ENCODE peak calls at places on chromosomes 7 and 10, in ten cellular contexts. L is NCI-H1694 treated with DMSO at 0.1 percent for 48 hours, D is mucosa of descending colon, E is Karpas-422, P is lower lobe of right lung, X is amniotic stem cell, C is Calu3, Z is upper lobe of right lung, B is tibial artery, O is body of pancreas. Q is an unnamed sample.

GRCh38 chr7:141763797-141764196 is at the start of gene TAS2R3:
- DNase-seq in L (no peak), D (no peak), E (no peak), P (no peak), X (no peak), C (no peak), Z (no peak), B (no peak), O (no peak), Q (no peak)

GRCh38 chr10:47021850-47022249 is 110.6 kb downstream of the PTPN20 start:
- DNase-seq in L (no peak), D (no peak), E (no peak), P (no peak), X (no peak), C (no peak), Z (no peak), B (no peak), O (no peak), Q (no peak)

GRCh38 chr10:77444041-77444440 is 193.6 kb downstream of the KCNMA1 start:
- DNase-seq in L (no peak), D (no peak), E (no peak), P (no peak), X (no peak), C (no peak), Z (no peak), B (no peak), O (no peak), Q (no peak)

GRCh38 chr10:124205432-124205831 is 112.0 kb upstream of the CHST15 start:
- DNase-seq in L (no peak), D (no peak), E (no peak), P (no peak), X (no peak), C (no peak), Z (no peak), B (no peak), O (no peak), Q (no peak)

GRCh38 chr10:58373446-58373834 is 11.8 kb upstream of the TFAM start:
- DNase-seq in L (no peak), D (no peak), E (no peak), P (no peak), X (no peak), C (peak), Z (no peak), B (no peak), O (no peak), Q (no peak)

GRCh38 chr10:77173615-77174461 is 463.8 kb downstream of the KCNMA1 start:
- DNase-seq in L (peak), D (no peak), E (peak), P (peak), X (peak), C (peak), Z (peak), B (peak), O (peak), Q (peak)

GRCh38 chr10:75038335-75038734 is 73.1 kb upstream of the SAMD8 start:
- DNase-seq in L (no peak), D (no peak), E (no peak), P (no peak), X (no peak), C (no peak), Z (no peak), B (no peak), O (peak), Q (no peak)

GRCh38 chr10:96906864-96907263 is 74.8 kb downstream of the LCOR start:
- DNase-seq in L (no peak), D (no peak), E (no peak), P (no peak), X (no peak), C (no peak), Z (no peak), B (no peak), O (no peak), Q (no peak)

GRCh38 chr7:491292-491957 is 28.2 kb downstream of the PDGFA start:
- DNase-seq in L (no peak), D (peak), E (no peak), P (peak), X (no peak), C (no peak), Z (peak), B (peak), O (no peak), Q (no peak)

GRCh38 chr7:66683770-66684123 is 55.1 kb downstream of the KCTD7 start:
- DNase-seq in L (no peak), D (no peak), E (no peak), P (no peak), X (no peak), C (no peak), Z (no peak), B (peak), O (no peak), Q (no peak)

GRCh38 chr7:6648066-6648814 is 11.1 kb downstream of the ZNF316 start:
- DNase-seq in L (no peak), D (peak), E (no peak), P (no peak), X (no peak), C (no peak), Z (no peak), B (no peak), O (no peak), Q (no peak)

GRCh38 chr7:90520484-90520883 is 51.0 kb downstream of the PTTG1IP2 start:
- DNase-seq in L (no peak), D (no peak), E (peak), P (no peak), X (no peak), C (no peak), Z (no peak), B (no peak), O (no peak), Q (no peak)

GRCh38 chr10:100825946-100826660 is 80.7 kb downstream of the PAX2 start:
- DNase-seq in L (peak), D (no peak), E (peak), P (peak), X (no peak), C (no peak), Z (no peak), B (no peak), O (no peak), Q (no peak)

GRCh38 chr7:6306471-6306870 is 34.0 kb upstream of the CYTH3 start:
- DNase-seq in L (no peak), D (no peak), E (no peak), P (no peak), X (no peak), C (peak), Z (no peak), B (no peak), O (no peak), Q (peak)

GRCh38 chr7:143924851-143925250 is 10.2 kb upstream of the OR2F2 start:
- DNase-seq in L (no peak), D (no peak), E (no peak), P (no peak), X (no peak), C (no peak), Z (no peak), B (no peak), O (no peak), Q (no peak)

GRCh38 chr10:37754538-37755323 is 102.7 kb downstream of the ZNF248 start:
- DNase-seq in L (no peak), D (no peak), E (peak), P (no peak), X (no peak), C (no peak), Z (no peak), B (no peak), O (peak), Q (no peak)

GRCh38 chr10:119769886-119770285 is 44.0 kb downstream of the INPP5F start:
- DNase-seq in L (no peak), D (no peak), E (no peak), P (no peak), X (no peak), C (no peak), Z (no peak), B (no peak), O (no peak), Q (peak)

GRCh38 chr10:3791974-3792633 is 7.1 kb upstream of the KLF6 start:
- DNase-seq in L (no peak), D (no peak), E (no peak), P (no peak), X (no peak), C (no peak), Z (no peak), B (no peak), O (no peak), Q (no peak)

GRCh38 chr7:158903897-158904541 is 47.7 kb downstream of the DYNC2I1 start:
- DNase-seq in L (no peak), D (no peak), E (no peak), P (no peak), X (no peak), C (no peak), Z (no peak), B (no peak), O (no peak), Q (no peak)

GRCh38 chr10:104331208-104331838 is 6.9 kb downstream of the ITPRIP start:
- DNase-seq in L (no peak), D (no peak), E (no peak), P (no peak), X (no peak), C (no peak), Z (no peak), B (peak), O (no peak), Q (no peak)

GRCh38 chr10:80471715-80472233 is 17.7 kb downstream of the TSPAN14 start:
- DNase-seq in L (no peak), D (no peak), E (no peak), P (no peak), X (no peak), C (peak), Z (no peak), B (peak), O (no peak), Q (no peak)

GRCh38 chr10:22607261-22607660 is 107.1 kb downstream of the PIP4K2A start:
- DNase-seq in L (no peak), D (no peak), E (no peak), P (no peak), X (no peak), C (no peak), Z (no peak), B (no peak), O (no peak), Q (no peak)

GRCh38 chr10:31098091-31098490 is 66.4 kb upstream of the ZNF438 start:
- DNase-seq in L (no peak), D (no peak), E (no peak), P (no peak), X (no peak), C (no peak), Z (no peak), B (no peak), O (no peak), Q (no peak)

GRCh38 chr10:129777687-129778086 is 186.4 kb downstream of the EBF3 start:
- DNase-seq in L (no peak), D (no peak), E (no peak), P (peak), X (no peak), C (no peak), Z (peak), B (peak), O (no peak), Q (no peak)

GRCh38 chr10:90218846-90219245 is 517.5 kb downstream of the KIF20B start:
- DNase-seq in L (no peak), D (no peak), E (no peak), P (no peak), X (no peak), C (no peak), Z (no peak), B (no peak), O (no peak), Q (no peak)

GRCh38 chr10:124323145-124323725 is 95.5 kb downstream of the OAT start:
- DNase-seq in L (no peak), D (no peak), E (no peak), P (no peak), X (no peak), C (no peak), Z (peak), B (peak), O (no peak), Q (no peak)

GRCh38 chr10:61903184-61903990 is 1.9 kb downstream of the ARID5B start:
- DNase-seq in L (peak), D (peak), E (peak), P (peak), X (no peak), C (peak), Z (peak), B (peak), O (peak), Q (no peak)

GRCh38 chr7:14071045-14071444 is 81.6 kb upstream of the ETV1 start:
- DNase-seq in L (no peak), D (no peak), E (no peak), P (no peak), X (no peak), C (no peak), Z (no peak), B (no peak), O (no peak), Q (no peak)

GRCh38 chr10:60444494-60445064 is 54.9 kb upstream of the ANK3 start:
- DNase-seq in L (peak), D (no peak), E (peak), P (no peak), X (no peak), C (no peak), Z (no peak), B (no peak), O (no peak), Q (peak)

GRCh38 chr7:127776776-127777390 is 124.9 kb downstream of the SND1 start:
- DNase-seq in L (no peak), D (no peak), E (no peak), P (no peak), X (no peak), C (no peak), Z (no peak), B (no peak), O (no peak), Q (peak)

GRCh38 chr10:116000151-116000550 is 272.9 kb downstream of the GFRA1 start:
- DNase-seq in L (no peak), D (no peak), E (no peak), P (no peak), X (no peak), C (no peak), Z (no peak), B (no peak), O (no peak), Q (no peak)

GRCh38 chr10:6162589-6163356 is 40.0 kb upstream of the PFKFB3 start:
- DNase-seq in L (no peak), D (no peak), E (no peak), P (no peak), X (no peak), C (no peak), Z (no peak), B (no peak), O (no peak), Q (no peak)

GRCh38 chr7:43199333-43199732 is 86.9 kb downstream of the HECW1 start:
- DNase-seq in L (no peak), D (no peak), E (no peak), P (no peak), X (peak), C (no peak), Z (no peak), B (no peak), O (no peak), Q (peak)

GRCh38 chr7:143288836-143289235 is 685 bp downstream of the CASP2 start:
- DNase-seq in L (peak), D (no peak), E (peak), P (no peak), X (peak), C (no peak), Z (no peak), B (no peak), O (no peak), Q (no peak)

Q was measured in HS-5.